ENCODE peak calls at places on chromosomes 1 and 21, in nine cellular contexts. One of them, this sample, is unnamed.

GRCh38 chr1:44640178-44640865 is 34.0 kb downstream of the TMEM53 start:
- ATAC-seq in memory B cell: no peak
- ATAC-seq in activated CD8-positive, alpha-beta memory T cell treated with anti-CD3 and anti-CD28 coated beads, Interleukin-2, amount 10 ng/mL, durations not matched to agents 7 days and 5 days: no peak
- ATAC-seq in omental fat pad: no peak
- ATAC-seq in activated naive CD8-positive, alpha-beta T cell treated with anti-CD3 and anti-CD28 coated beads, Interleukin-2, amount 10 ng/mL, durations not matched to agents 7 days and 5 days: no peak
- ATAC-seq in HepG2: no peak
- ATAC-seq in left lobe of liver: no peak
- ATAC-seq in A549: no peak
- ATAC-seq in naive thymus-derived CD8-positive, alpha-beta T cell: no peak
- ATAC-seq in this sample: no peak

GRCh38 chr1:225651872-225652725 is 824 bp downstream of the ENAH start:
- ATAC-seq in activated naive CD8-positive, alpha-beta T cell treated with anti-CD3 and anti-CD28 coated beads, Interleukin-2, amount 10 ng/mL, durations not matched to agents 7 days and 5 days: peak
- ATAC-seq in left lobe of liver: peak
- ATAC-seq in naive thymus-derived CD8-positive, alpha-beta T cell: peak
- ATAC-seq in A549: peak
- ATAC-seq in activated CD8-positive, alpha-beta memory T cell treated with anti-CD3 and anti-CD28 coated beads, Interleukin-2, amount 10 ng/mL, durations not matched to agents 7 days and 5 days: no peak
- ATAC-seq in HepG2: peak
- ATAC-seq in memory B cell: no peak
- ATAC-seq in omental fat pad: peak
- ATAC-seq in this sample: no peak

GRCh38 chr1:116498789-116499628 is 71.8 kb downstream of the CD58 start:
- ATAC-seq in naive thymus-derived CD8-positive, alpha-beta T cell: peak
- ATAC-seq in memory B cell: peak
- ATAC-seq in left lobe of liver: peak
- ATAC-seq in A549: peak
- ATAC-seq in activated CD8-positive, alpha-beta memory T cell treated with anti-CD3 and anti-CD28 coated beads, Interleukin-2, amount 10 ng/mL, durations not matched to agents 7 days and 5 days: peak
- ATAC-seq in activated naive CD8-positive, alpha-beta T cell treated with anti-CD3 and anti-CD28 coated beads, Interleukin-2, amount 10 ng/mL, durations not matched to agents 7 days and 5 days: peak
- ATAC-seq in HepG2: peak
- ATAC-seq in omental fat pad: no peak
- ATAC-seq in this sample: peak

GRCh38 chr1:58887059-58887458 is 103.2 kb upstream of the JUN start:
- ATAC-seq in memory B cell: no peak
- ATAC-seq in omental fat pad: no peak
- ATAC-seq in activated CD8-positive, alpha-beta memory T cell treated with anti-CD3 and anti-CD28 coated beads, Interleukin-2, amount 10 ng/mL, durations not matched to agents 7 days and 5 days: no peak
- ATAC-seq in naive thymus-derived CD8-positive, alpha-beta T cell: no peak
- ATAC-seq in activated naive CD8-positive, alpha-beta T cell treated with anti-CD3 and anti-CD28 coated beads, Interleukin-2, amount 10 ng/mL, durations not matched to agents 7 days and 5 days: no peak
- ATAC-seq in A549: no peak
- ATAC-seq in left lobe of liver: no peak
- ATAC-seq in HepG2: no peak
- ATAC-seq in this sample: no peak

GRCh38 chr1:41151846-41152245 is 90.3 kb downstream of the SCMH1 start:
- ATAC-seq in left lobe of liver: no peak
- ATAC-seq in activated naive CD8-positive, alpha-beta T cell treated with anti-CD3 and anti-CD28 coated beads, Interleukin-2, amount 10 ng/mL, durations not matched to agents 7 days and 5 days: no peak
- ATAC-seq in A549: peak
- ATAC-seq in memory B cell: no peak
- ATAC-seq in naive thymus-derived CD8-positive, alpha-beta T cell: no peak
- ATAC-seq in activated CD8-positive, alpha-beta memory T cell treated with anti-CD3 and anti-CD28 coated beads, Interleukin-2, amount 10 ng/mL, durations not matched to agents 7 days and 5 days: no peak
- ATAC-seq in HepG2: no peak
- ATAC-seq in omental fat pad: no peak
- ATAC-seq in this sample: no peak

GRCh38 chr1:8671313-8671917 is 146.0 kb downstream of the RERE start:
- ATAC-seq in activated naive CD8-positive, alpha-beta T cell treated with anti-CD3 and anti-CD28 coated beads, Interleukin-2, amount 10 ng/mL, durations not matched to agents 7 days and 5 days: no peak
- ATAC-seq in omental fat pad: peak
- ATAC-seq in A549: peak
- ATAC-seq in left lobe of liver: peak
- ATAC-seq in naive thymus-derived CD8-positive, alpha-beta T cell: no peak
- ATAC-seq in HepG2: peak
- ATAC-seq in activated CD8-positive, alpha-beta memory T cell treated with anti-CD3 and anti-CD28 coated beads, Interleukin-2, amount 10 ng/mL, durations not matched to agents 7 days and 5 days: no peak
- ATAC-seq in memory B cell: peak
- ATAC-seq in this sample: peak

GRCh38 chr1:7199077-7199779 is 414.0 kb downstream of the CAMTA1 start:
- ATAC-seq in naive thymus-derived CD8-positive, alpha-beta T cell: no peak
- ATAC-seq in activated naive CD8-positive, alpha-beta T cell treated with anti-CD3 and anti-CD28 coated beads, Interleukin-2, amount 10 ng/mL, durations not matched to agents 7 days and 5 days: no peak
- ATAC-seq in A549: no peak
- ATAC-seq in memory B cell: no peak
- ATAC-seq in activated CD8-positive, alpha-beta memory T cell treated with anti-CD3 and anti-CD28 coated beads, Interleukin-2, amount 10 ng/mL, durations not matched to agents 7 days and 5 days: no peak
- ATAC-seq in left lobe of liver: no peak
- ATAC-seq in HepG2: no peak
- ATAC-seq in omental fat pad: no peak
- ATAC-seq in this sample: no peak

GRCh38 chr1:231203259-231204057 is 37.6 kb upstream of the GNPAT start:
- ATAC-seq in naive thymus-derived CD8-positive, alpha-beta T cell: no peak
- ATAC-seq in A549: no peak
- ATAC-seq in left lobe of liver: no peak
- ATAC-seq in omental fat pad: no peak
- ATAC-seq in activated naive CD8-positive, alpha-beta T cell treated with anti-CD3 and anti-CD28 coated beads, Interleukin-2, amount 10 ng/mL, durations not matched to agents 7 days and 5 days: no peak
- ATAC-seq in memory B cell: no peak
- ATAC-seq in activated CD8-positive, alpha-beta memory T cell treated with anti-CD3 and anti-CD28 coated beads, Interleukin-2, amount 10 ng/mL, durations not matched to agents 7 days and 5 days: no peak
- ATAC-seq in HepG2: no peak
- ATAC-seq in this sample: no peak

GRCh38 chr21:43782741-43783700 is 6.4 kb upstream of the RRP1 start:
- ATAC-seq in A549: peak
- ATAC-seq in omental fat pad: peak
- ATAC-seq in activated naive CD8-positive, alpha-beta T cell treated with anti-CD3 and anti-CD28 coated beads, Interleukin-2, amount 10 ng/mL, durations not matched to agents 7 days and 5 days: no peak
- ATAC-seq in HepG2: peak
- ATAC-seq in naive thymus-derived CD8-positive, alpha-beta T cell: no peak
- ATAC-seq in activated CD8-positive, alpha-beta memory T cell treated with anti-CD3 and anti-CD28 coated beads, Interleukin-2, amount 10 ng/mL, durations not matched to agents 7 days and 5 days: no peak
- ATAC-seq in left lobe of liver: peak
- ATAC-seq in memory B cell: no peak
- ATAC-seq in this sample: peak

GRCh38 chr1:77538956-77539509 is 143.4 kb downstream of the ZZZ3 start:
- ATAC-seq in activated naive CD8-positive, alpha-beta T cell treated with anti-CD3 and anti-CD28 coated beads, Interleukin-2, amount 10 ng/mL, durations not matched to agents 7 days and 5 days: no peak
- ATAC-seq in left lobe of liver: peak
- ATAC-seq in memory B cell: no peak
- ATAC-seq in HepG2: peak
- ATAC-seq in A549: peak
- ATAC-seq in naive thymus-derived CD8-positive, alpha-beta T cell: no peak
- ATAC-seq in activated CD8-positive, alpha-beta memory T cell treated with anti-CD3 and anti-CD28 coated beads, Interleukin-2, amount 10 ng/mL, durations not matched to agents 7 days and 5 days: no peak
- ATAC-seq in omental fat pad: peak
- ATAC-seq in this sample: no peak

GRCh38 chr1:245621589-245621988 is 466.8 kb downstream of the KIF26B start:
- ATAC-seq in naive thymus-derived CD8-positive, alpha-beta T cell: no peak
- ATAC-seq in HepG2: no peak
- ATAC-seq in left lobe of liver: no peak
- ATAC-seq in memory B cell: no peak
- ATAC-seq in activated naive CD8-positive, alpha-beta T cell treated with anti-CD3 and anti-CD28 coated beads, Interleukin-2, amount 10 ng/mL, durations not matched to agents 7 days and 5 days: no peak
- ATAC-seq in activated CD8-positive, alpha-beta memory T cell treated with anti-CD3 and anti-CD28 coated beads, Interleukin-2, amount 10 ng/mL, durations not matched to agents 7 days and 5 days: no peak
- ATAC-seq in A549: no peak
- ATAC-seq in omental fat pad: no peak
- ATAC-seq in this sample: no peak

GRCh38 chr1:9835404-9835757 is 11.6 kb upstream of the CLSTN1 start:
- ATAC-seq in omental fat pad: peak
- ATAC-seq in activated CD8-positive, alpha-beta memory T cell treated with anti-CD3 and anti-CD28 coated beads, Interleukin-2, amount 10 ng/mL, durations not matched to agents 7 days and 5 days: no peak
- ATAC-seq in HepG2: peak
- ATAC-seq in naive thymus-derived CD8-positive, alpha-beta T cell: no peak
- ATAC-seq in left lobe of liver: no peak
- ATAC-seq in activated naive CD8-positive, alpha-beta T cell treated with anti-CD3 and anti-CD28 coated beads, Interleukin-2, amount 10 ng/mL, durations not matched to agents 7 days and 5 days: no peak
- ATAC-seq in A549: no peak
- ATAC-seq in memory B cell: no peak
- ATAC-seq in this sample: no peak

GRCh38 chr1:51902456-51902855 is 23.9 kb upstream of the NRDC start:
- ATAC-seq in activated naive CD8-positive, alpha-beta T cell treated with anti-CD3 and anti-CD28 coated beads, Interleukin-2, amount 10 ng/mL, durations not matched to agents 7 days and 5 days: no peak
- ATAC-seq in omental fat pad: no peak
- ATAC-seq in A549: no peak
- ATAC-seq in HepG2: no peak
- ATAC-seq in naive thymus-derived CD8-positive, alpha-beta T cell: no peak
- ATAC-seq in memory B cell: no peak
- ATAC-seq in left lobe of liver: no peak
- ATAC-seq in activated CD8-positive, alpha-beta memory T cell treated with anti-CD3 and anti-CD28 coated beads, Interleukin-2, amount 10 ng/mL, durations not matched to agents 7 days and 5 days: no peak
- ATAC-seq in this sample: no peak

GRCh38 chr1:70427976-70428375 is 16.9 kb downstream of the CTH start:
- ATAC-seq in naive thymus-derived CD8-positive, alpha-beta T cell: no peak
- ATAC-seq in left lobe of liver: no peak
- ATAC-seq in omental fat pad: no peak
- ATAC-seq in activated CD8-positive, alpha-beta memory T cell treated with anti-CD3 and anti-CD28 coated beads, Interleukin-2, amount 10 ng/mL, durations not matched to agents 7 days and 5 days: no peak
- ATAC-seq in A549: no peak
- ATAC-seq in memory B cell: no peak
- ATAC-seq in activated naive CD8-positive, alpha-beta T cell treated with anti-CD3 and anti-CD28 coated beads, Interleukin-2, amount 10 ng/mL, durations not matched to agents 7 days and 5 days: no peak
- ATAC-seq in HepG2: no peak
- ATAC-seq in this sample: no peak

GRCh38 chr1:180188103-180188506 is 33.4 kb downstream of the QSOX1 start:
- ATAC-seq in naive thymus-derived CD8-positive, alpha-beta T cell: no peak
- ATAC-seq in memory B cell: no peak
- ATAC-seq in A549: peak
- ATAC-seq in activated naive CD8-positive, alpha-beta T cell treated with anti-CD3 and anti-CD28 coated beads, Interleukin-2, amount 10 ng/mL, durations not matched to agents 7 days and 5 days: no peak
- ATAC-seq in HepG2: peak
- ATAC-seq in omental fat pad: no peak
- ATAC-seq in activated CD8-positive, alpha-beta memory T cell treated with anti-CD3 and anti-CD28 coated beads, Interleukin-2, amount 10 ng/mL, durations not matched to agents 7 days and 5 days: no peak
- ATAC-seq in left lobe of liver: peak
- ATAC-seq in this sample: no peak

GRCh38 chr1:68359045-68359444 is 90.7 kb downstream of the RPE65 start:
- ATAC-seq in memory B cell: no peak
- ATAC-seq in HepG2: no peak
- ATAC-seq in activated naive CD8-positive, alpha-beta T cell treated with anti-CD3 and anti-CD28 coated beads, Interleukin-2, amount 10 ng/mL, durations not matched to agents 7 days and 5 days: no peak
- ATAC-seq in activated CD8-positive, alpha-beta memory T cell treated with anti-CD3 and anti-CD28 coated beads, Interleukin-2, amount 10 ng/mL, durations not matched to agents 7 days and 5 days: no peak
- ATAC-seq in omental fat pad: no peak
- ATAC-seq in naive thymus-derived CD8-positive, alpha-beta T cell: no peak
- ATAC-seq in left lobe of liver: no peak
- ATAC-seq in A549: no peak
- ATAC-seq in this sample: no peak

GRCh38 chr1:43557744-43558245 is 27.1 kb downstream of the PTPRF start:
- ATAC-seq in HepG2: no peak
- ATAC-seq in memory B cell: no peak
- ATAC-seq in activated naive CD8-positive, alpha-beta T cell treated with anti-CD3 and anti-CD28 coated beads, Interleukin-2, amount 10 ng/mL, durations not matched to agents 7 days and 5 days: no peak
- ATAC-seq in A549: no peak
- ATAC-seq in naive thymus-derived CD8-positive, alpha-beta T cell: no peak
- ATAC-seq in activated CD8-positive, alpha-beta memory T cell treated with anti-CD3 and anti-CD28 coated beads, Interleukin-2, amount 10 ng/mL, durations not matched to agents 7 days and 5 days: no peak
- ATAC-seq in left lobe of liver: no peak
- ATAC-seq in omental fat pad: peak
- ATAC-seq in this sample: no peak

GRCh38 chr1:40014812-40015594 is 25.5 kb upstream of the CAP1 start:
- ATAC-seq in omental fat pad: no peak
- ATAC-seq in HepG2: no peak
- ATAC-seq in A549: peak
- ATAC-seq in activated CD8-positive, alpha-beta memory T cell treated with anti-CD3 and anti-CD28 coated beads, Interleukin-2, amount 10 ng/mL, durations not matched to agents 7 days and 5 days: peak
- ATAC-seq in left lobe of liver: no peak
- ATAC-seq in activated naive CD8-positive, alpha-beta T cell treated with anti-CD3 and anti-CD28 coated beads, Interleukin-2, amount 10 ng/mL, durations not matched to agents 7 days and 5 days: no peak
- ATAC-seq in naive thymus-derived CD8-positive, alpha-beta T cell: no peak
- ATAC-seq in memory B cell: no peak
- ATAC-seq in this sample: peak

GRCh38 chr1:184489908-184490307 is 103.1 kb downstream of the C1orf21 start:
- ATAC-seq in left lobe of liver: no peak
- ATAC-seq in naive thymus-derived CD8-positive, alpha-beta T cell: no peak
- ATAC-seq in omental fat pad: no peak
- ATAC-seq in activated CD8-positive, alpha-beta memory T cell treated with anti-CD3 and anti-CD28 coated beads, Interleukin-2, amount 10 ng/mL, durations not matched to agents 7 days and 5 days: no peak
- ATAC-seq in memory B cell: no peak
- ATAC-seq in HepG2: no peak
- ATAC-seq in activated naive CD8-positive, alpha-beta T cell treated with anti-CD3 and anti-CD28 coated beads, Interleukin-2, amount 10 ng/mL, durations not matched to agents 7 days and 5 days: no peak
- ATAC-seq in A549: no peak
- ATAC-seq in this sample: no peak